ENCODE peak calls at places on chromosomes 2 and 18, in nine cellular contexts. One of them, this sample, is unnamed.

GRCh38 chr2:187982668-187983067 is 309.0 kb upstream of the GULP1 start:
- DNase-seq in SK-N-SH: no peak
- DNase-seq in PC-9: no peak
- DNase-seq in CD8-positive, alpha-beta T cell: no peak
- DNase-seq in CD4-positive, alpha-beta T cell: no peak
- DNase-seq in heart right ventricle: no peak
- DNase-seq in GM20000: peak
- DNase-seq in fibroblast of villous mesenchyme: peak
- DNase-seq in astrocyte of the spinal cord: peak
- DNase-seq in this sample: no peak

GRCh38 chr18:23380001-23380550 is 73.0 kb upstream of the RIOK3 start:
- DNase-seq in SK-N-SH: no peak
- DNase-seq in PC-9: peak
- DNase-seq in CD8-positive, alpha-beta T cell: no peak
- DNase-seq in CD4-positive, alpha-beta T cell: no peak
- DNase-seq in heart right ventricle: no peak
- DNase-seq in GM20000: no peak
- DNase-seq in fibroblast of villous mesenchyme: peak
- DNase-seq in astrocyte of the spinal cord: peak
- DNase-seq in this sample: no peak

GRCh38 chr18:43622024-43622423 is 344.7 kb upstream of the SYT4 start:
- DNase-seq in SK-N-SH: no peak
- DNase-seq in PC-9: no peak
- DNase-seq in CD8-positive, alpha-beta T cell: no peak
- DNase-seq in CD4-positive, alpha-beta T cell: no peak
- DNase-seq in heart right ventricle: no peak
- DNase-seq in GM20000: no peak
- DNase-seq in fibroblast of villous mesenchyme: no peak
- DNase-seq in astrocyte of the spinal cord: no peak
- DNase-seq in this sample: no peak

GRCh38 chr2:238104071-238104511 is 4.0 kb downstream of the ESPNL start:
- DNase-seq in SK-N-SH: no peak
- DNase-seq in PC-9: no peak
- DNase-seq in CD8-positive, alpha-beta T cell: no peak
- DNase-seq in CD4-positive, alpha-beta T cell: no peak
- DNase-seq in heart right ventricle: no peak
- DNase-seq in GM20000: no peak
- DNase-seq in fibroblast of villous mesenchyme: no peak
- DNase-seq in astrocyte of the spinal cord: no peak
- DNase-seq in this sample: peak

GRCh38 chr2:167275066-167275465 is 386.8 kb downstream of the XIRP2 start:
- DNase-seq in SK-N-SH: no peak
- DNase-seq in PC-9: no peak
- DNase-seq in CD8-positive, alpha-beta T cell: no peak
- DNase-seq in CD4-positive, alpha-beta T cell: no peak
- DNase-seq in heart right ventricle: no peak
- DNase-seq in GM20000: no peak
- DNase-seq in fibroblast of villous mesenchyme: no peak
- DNase-seq in astrocyte of the spinal cord: no peak
- DNase-seq in this sample: no peak

GRCh38 chr2:41955641-41956040 is 92.2 kb upstream of the PKDCC start:
- DNase-seq in SK-N-SH: no peak
- DNase-seq in PC-9: no peak
- DNase-seq in CD8-positive, alpha-beta T cell: no peak
- DNase-seq in CD4-positive, alpha-beta T cell: no peak
- DNase-seq in heart right ventricle: no peak
- DNase-seq in GM20000: no peak
- DNase-seq in fibroblast of villous mesenchyme: no peak
- DNase-seq in astrocyte of the spinal cord: no peak
- DNase-seq in this sample: no peak

GRCh38 chr2:188050716-188051115 is 241.0 kb upstream of the GULP1 start:
- DNase-seq in SK-N-SH: no peak
- DNase-seq in PC-9: no peak
- DNase-seq in CD8-positive, alpha-beta T cell: no peak
- DNase-seq in CD4-positive, alpha-beta T cell: no peak
- DNase-seq in heart right ventricle: no peak
- DNase-seq in GM20000: no peak
- DNase-seq in fibroblast of villous mesenchyme: peak
- DNase-seq in astrocyte of the spinal cord: peak
- DNase-seq in this sample: no peak

GRCh38 chr2:127025357-127026062 is 81.4 kb downstream of the BIN1 start:
- DNase-seq in SK-N-SH: peak
- DNase-seq in PC-9: no peak
- DNase-seq in CD8-positive, alpha-beta T cell: peak
- DNase-seq in CD4-positive, alpha-beta T cell: peak
- DNase-seq in heart right ventricle: peak
- DNase-seq in GM20000: peak
- DNase-seq in fibroblast of villous mesenchyme: peak
- DNase-seq in astrocyte of the spinal cord: peak
- DNase-seq in this sample: peak

GRCh38 chr2:20071397-20072383 is 20.3 kb upstream of the LAPTM4A start:
- DNase-seq in SK-N-SH: peak
- DNase-seq in PC-9: peak
- DNase-seq in CD8-positive, alpha-beta T cell: no peak
- DNase-seq in CD4-positive, alpha-beta T cell: no peak
- DNase-seq in heart right ventricle: peak
- DNase-seq in GM20000: no peak
- DNase-seq in fibroblast of villous mesenchyme: peak
- DNase-seq in astrocyte of the spinal cord: peak
- DNase-seq in this sample: no peak

GRCh38 chr2:133787207-133787606 is 218.9 kb upstream of the NCKAP5 start:
- DNase-seq in SK-N-SH: no peak
- DNase-seq in PC-9: no peak
- DNase-seq in CD8-positive, alpha-beta T cell: no peak
- DNase-seq in CD4-positive, alpha-beta T cell: no peak
- DNase-seq in heart right ventricle: no peak
- DNase-seq in GM20000: no peak
- DNase-seq in fibroblast of villous mesenchyme: no peak
- DNase-seq in astrocyte of the spinal cord: no peak
- DNase-seq in this sample: no peak

GRCh38 chr2:11938196-11938595 is 191.8 kb downstream of the LPIN1 start:
- DNase-seq in SK-N-SH: no peak
- DNase-seq in PC-9: no peak
- DNase-seq in CD8-positive, alpha-beta T cell: no peak
- DNase-seq in CD4-positive, alpha-beta T cell: no peak
- DNase-seq in heart right ventricle: peak
- DNase-seq in GM20000: no peak
- DNase-seq in fibroblast of villous mesenchyme: peak
- DNase-seq in astrocyte of the spinal cord: no peak
- DNase-seq in this sample: no peak

GRCh38 chr18:3679254-3679653 is 229.3 kb downstream of the TGIF1 start:
- DNase-seq in SK-N-SH: no peak
- DNase-seq in PC-9: no peak
- DNase-seq in CD8-positive, alpha-beta T cell: no peak
- DNase-seq in CD4-positive, alpha-beta T cell: no peak
- DNase-seq in heart right ventricle: no peak
- DNase-seq in GM20000: no peak
- DNase-seq in fibroblast of villous mesenchyme: no peak
- DNase-seq in astrocyte of the spinal cord: no peak
- DNase-seq in this sample: no peak

GRCh38 chr2:224997802-224998201 is 44.5 kb downstream of the DOCK10 start:
- DNase-seq in SK-N-SH: no peak
- DNase-seq in PC-9: no peak
- DNase-seq in CD8-positive, alpha-beta T cell: no peak
- DNase-seq in CD4-positive, alpha-beta T cell: no peak
- DNase-seq in heart right ventricle: no peak
- DNase-seq in GM20000: no peak
- DNase-seq in fibroblast of villous mesenchyme: no peak
- DNase-seq in astrocyte of the spinal cord: peak
- DNase-seq in this sample: no peak

GRCh38 chr18:26745288-26745975 is 120.1 kb downstream of the AQP4 start:
- DNase-seq in SK-N-SH: no peak
- DNase-seq in PC-9: no peak
- DNase-seq in CD8-positive, alpha-beta T cell: no peak
- DNase-seq in CD4-positive, alpha-beta T cell: no peak
- DNase-seq in heart right ventricle: no peak
- DNase-seq in GM20000: no peak
- DNase-seq in fibroblast of villous mesenchyme: no peak
- DNase-seq in astrocyte of the spinal cord: no peak
- DNase-seq in this sample: no peak

GRCh38 chr2:201831469-201831868 is 25.1 kb downstream of the CDK15 start:
- DNase-seq in SK-N-SH: no peak
- DNase-seq in PC-9: no peak
- DNase-seq in CD8-positive, alpha-beta T cell: no peak
- DNase-seq in CD4-positive, alpha-beta T cell: no peak
- DNase-seq in heart right ventricle: no peak
- DNase-seq in GM20000: no peak
- DNase-seq in fibroblast of villous mesenchyme: peak
- DNase-seq in astrocyte of the spinal cord: peak
- DNase-seq in this sample: no peak

GRCh38 chr18:80033181-80034067 is 810 bp upstream of the RBFA start:
- DNase-seq in SK-N-SH: no peak
- DNase-seq in PC-9: no peak
- DNase-seq in CD8-positive, alpha-beta T cell: no peak
- DNase-seq in CD4-positive, alpha-beta T cell: no peak
- DNase-seq in heart right ventricle: no peak
- DNase-seq in GM20000: no peak
- DNase-seq in fibroblast of villous mesenchyme: no peak
- DNase-seq in astrocyte of the spinal cord: no peak
- DNase-seq in this sample: no peak

GRCh38 chr18:80035997-80036396 is 1.8 kb downstream of the RBFA start:
- DNase-seq in SK-N-SH: no peak
- DNase-seq in PC-9: no peak
- DNase-seq in CD8-positive, alpha-beta T cell: no peak
- DNase-seq in CD4-positive, alpha-beta T cell: no peak
- DNase-seq in heart right ventricle: no peak
- DNase-seq in GM20000: no peak
- DNase-seq in fibroblast of villous mesenchyme: no peak
- DNase-seq in astrocyte of the spinal cord: no peak
- DNase-seq in this sample: no peak

GRCh38 chr18:80034852-80035406 is 695 bp downstream of the RBFA start:
- DNase-seq in SK-N-SH: no peak
- DNase-seq in PC-9: no peak
- DNase-seq in CD8-positive, alpha-beta T cell: no peak
- DNase-seq in CD4-positive, alpha-beta T cell: no peak
- DNase-seq in heart right ventricle: no peak
- DNase-seq in GM20000: no peak
- DNase-seq in fibroblast of villous mesenchyme: no peak
- DNase-seq in astrocyte of the spinal cord: peak
- DNase-seq in this sample: no peak

GRCh38 chr18:80037300-80037699 is 3.1 kb downstream of the RBFA start:
- DNase-seq in SK-N-SH: no peak
- DNase-seq in PC-9: no peak
- DNase-seq in CD8-positive, alpha-beta T cell: no peak
- DNase-seq in CD4-positive, alpha-beta T cell: no peak
- DNase-seq in heart right ventricle: no peak
- DNase-seq in GM20000: no peak
- DNase-seq in fibroblast of villous mesenchyme: no peak
- DNase-seq in astrocyte of the spinal cord: no peak
- DNase-seq in this sample: no peak

GRCh38 chr18:80034068-80034851 is at the start of gene RBFA:
- DNase-seq in SK-N-SH: peak
- DNase-seq in PC-9: peak
- DNase-seq in CD8-positive, alpha-beta T cell: peak
- DNase-seq in CD4-positive, alpha-beta T cell: peak
- DNase-seq in heart right ventricle: peak
- DNase-seq in GM20000: peak
- DNase-seq in fibroblast of villous mesenchyme: peak
- DNase-seq in astrocyte of the spinal cord: peak
- DNase-seq in this sample: peak
- TF ChIP-seq CTCF in SK-N-SH: peak
- TF ChIP-seq CTCF in PC-9: peak
- TF ChIP-seq CTCF in CD8-positive, alpha-beta T cell: no peak
- TF ChIP-seq CTCF in CD4-positive, alpha-beta T cell: peak
- TF ChIP-seq CTCF in heart right ventricle: peak
- TF ChIP-seq CTCF in GM20000: no peak
- TF ChIP-seq CTCF in fibroblast of villous mesenchyme: peak
- TF ChIP-seq CTCF in astrocyte of the spinal cord: peak
- TF ChIP-seq CTCF in this sample: peak

DNA sequence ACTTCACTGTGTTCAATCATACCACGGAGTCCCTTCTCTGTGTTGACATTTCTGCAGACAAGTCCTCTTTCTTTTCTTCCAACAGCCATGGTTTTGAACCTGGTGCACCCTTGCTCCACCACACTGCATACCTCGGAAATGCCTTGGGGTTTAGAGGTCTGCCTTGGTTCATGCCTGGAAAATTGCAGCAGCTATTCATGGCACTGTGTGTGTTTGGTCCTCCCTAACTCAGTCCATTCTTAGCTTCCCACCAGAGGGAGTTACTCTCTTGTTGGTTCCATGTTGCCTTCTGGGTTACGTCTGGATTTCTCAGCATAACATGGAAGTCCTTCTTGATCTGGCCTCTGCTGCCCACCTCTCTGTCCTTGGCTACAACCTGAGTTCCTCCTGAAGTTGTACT is 206.0 kb downstream of the FHOD3 start:
- DNase-seq in SK-N-SH: no peak
- DNase-seq in PC-9: no peak
- DNase-seq in CD8-positive, alpha-beta T cell: no peak
- DNase-seq in CD4-positive, alpha-beta T cell: no peak
- DNase-seq in heart right ventricle: no peak
- DNase-seq in GM20000: no peak
- DNase-seq in fibroblast of villous mesenchyme: peak
- DNase-seq in astrocyte of the spinal cord: no peak
- DNase-seq in this sample: no peak
- TF ChIP-seq CTCF in SK-N-SH: no peak
- TF ChIP-seq CTCF in PC-9: no peak
- TF ChIP-seq CTCF in CD8-positive, alpha-beta T cell: no peak
- TF ChIP-seq CTCF in CD4-positive, alpha-beta T cell: no peak
- TF ChIP-seq CTCF in heart right ventricle: no peak
- TF ChIP-seq CTCF in GM20000: no peak
- TF ChIP-seq CTCF in fibroblast of villous mesenchyme: peak
- TF ChIP-seq CTCF in astrocyte of the spinal cord: no peak
- TF ChIP-seq CTCF in this sample: no peak

GRCh38 chr2:72367530-72368225 is 220.0 kb upstream of the CYP26B1 start:
- DNase-seq in SK-N-SH: no peak
- DNase-seq in PC-9: peak
- DNase-seq in CD8-positive, alpha-beta T cell: no peak
- DNase-seq in CD4-positive, alpha-beta T cell: no peak
- DNase-seq in heart right ventricle: peak
- DNase-seq in GM20000: no peak
- DNase-seq in fibroblast of villous mesenchyme: peak
- DNase-seq in astrocyte of the spinal cord: peak
- DNase-seq in this sample: no peak
- TF ChIP-seq CTCF in SK-N-SH: peak
- TF ChIP-seq CTCF in PC-9: peak
- TF ChIP-seq CTCF in CD8-positive, alpha-beta T cell: no peak
- TF ChIP-seq CTCF in CD4-positive, alpha-beta T cell: no peak
- TF ChIP-seq CTCF in heart right ventricle: peak
- TF ChIP-seq CTCF in GM20000: no peak
- TF ChIP-seq CTCF in fibroblast of villous mesenchyme: peak
- TF ChIP-seq CTCF in astrocyte of the spinal cord: no peak
- TF ChIP-seq CTCF in this sample: no peak

GRCh38 chr18:75249192-75249551 is 38.6 kb downstream of the TSHZ1 start:
- DNase-seq in SK-N-SH: no peak
- DNase-seq in PC-9: no peak
- DNase-seq in CD8-positive, alpha-beta T cell: no peak
- DNase-seq in CD4-positive, alpha-beta T cell: no peak
- DNase-seq in heart right ventricle: no peak
- DNase-seq in GM20000: no peak
- DNase-seq in fibroblast of villous mesenchyme: no peak
- DNase-seq in astrocyte of the spinal cord: no peak
- DNase-seq in this sample: no peak
- TF ChIP-seq CTCF in SK-N-SH: no peak
- TF ChIP-seq CTCF in PC-9: no peak
- TF ChIP-seq CTCF in CD8-positive, alpha-beta T cell: no peak
- TF ChIP-seq CTCF in CD4-positive, alpha-beta T cell: no peak
- TF ChIP-seq CTCF in heart right ventricle: no peak
- TF ChIP-seq CTCF in GM20000: no peak
- TF ChIP-seq CTCF in fibroblast of villous mesenchyme: no peak
- TF ChIP-seq CTCF in astrocyte of the spinal cord: no peak
- TF ChIP-seq CTCF in this sample: no peak

This sample was measured in type B pancreatic cell.